ENCODE peak calls at places on chromosome 20, in seven cellular contexts. One of them, this sample, is unnamed.
A peak's percentile ranks its signal among the peaks of the same experiment; 100 is the strongest.

GRCh38 chr20:54763366-54763765 is 288.0 kb downstream of the DOK5 start:
- DNase-seq in neuronal stem cell: no peak
- DNase-seq in mesendoderm: no peak
- DNase-seq in mesenchymal stem cell: no peak
- DNase-seq in H9: no peak
- DNase-seq in trophoblast cell: no peak
- DNase-seq in H1: no peak
- DNase-seq in this sample: no peak

GRCh38 chr20:10970109-10970508 is 296.3 kb upstream of the JAG1 start:
- DNase-seq in neuronal stem cell: no peak
- DNase-seq in mesendoderm: no peak
- DNase-seq in mesenchymal stem cell: peak; percentile 32
- DNase-seq in H9: no peak
- DNase-seq in trophoblast cell: no peak
- DNase-seq in H1: no peak
- DNase-seq in this sample: peak; percentile 67

GRCh38 chr20:1920826-1921225 is 25.6 kb downstream of the SIRPA start:
- DNase-seq in neuronal stem cell: no peak
- DNase-seq in mesendoderm: no peak
- DNase-seq in mesenchymal stem cell: no peak
- DNase-seq in H9: no peak
- DNase-seq in trophoblast cell: no peak
- DNase-seq in H1: no peak
- DNase-seq in this sample: no peak

GRCh38 chr20:45987108-45987780 is 15.2 kb upstream of the ZNF335 start:
- DNase-seq in neuronal stem cell: peak; percentile 59
- DNase-seq in mesendoderm: peak; percentile 87
- DNase-seq in mesenchymal stem cell: peak; percentile 53
- DNase-seq in H9: peak; percentile 92
- DNase-seq in trophoblast cell: peak; percentile 73
- DNase-seq in H1: no peak
- DNase-seq in this sample: peak; percentile 45

GRCh38 chr20:20322912-20323311 is 45.0 kb upstream of the INSM1 start:
- DNase-seq in neuronal stem cell: no peak
- DNase-seq in mesendoderm: no peak
- DNase-seq in mesenchymal stem cell: no peak
- DNase-seq in H9: no peak
- DNase-seq in trophoblast cell: no peak
- DNase-seq in H1: no peak
- DNase-seq in this sample: no peak

GRCh38 chr20:54545959-54546358 is 70.6 kb downstream of the DOK5 start:
- DNase-seq in neuronal stem cell: no peak
- DNase-seq in mesendoderm: no peak
- DNase-seq in mesenchymal stem cell: no peak
- DNase-seq in H9: no peak
- DNase-seq in trophoblast cell: no peak
- DNase-seq in H1: no peak
- DNase-seq in this sample: peak; percentile 36

GRCh38 chr20:4797275-4797674 is 75.6 kb downstream of the PRND start:
- DNase-seq in neuronal stem cell: no peak
- DNase-seq in mesendoderm: no peak
- DNase-seq in mesenchymal stem cell: no peak
- DNase-seq in H9: no peak
- DNase-seq in trophoblast cell: no peak
- DNase-seq in H1: no peak
- DNase-seq in this sample: peak; percentile 54

GRCh38 chr20:36836591-36837329 is 39.2 kb upstream of the TLDC2 start:
- DNase-seq in neuronal stem cell: no peak
- DNase-seq in mesendoderm: peak; percentile 94
- DNase-seq in mesenchymal stem cell: peak; percentile 67
- DNase-seq in H9: peak; percentile 92
- DNase-seq in trophoblast cell: peak; percentile 96
- DNase-seq in H1: peak; percentile 65
- DNase-seq in this sample: peak; percentile 57

DNA sequence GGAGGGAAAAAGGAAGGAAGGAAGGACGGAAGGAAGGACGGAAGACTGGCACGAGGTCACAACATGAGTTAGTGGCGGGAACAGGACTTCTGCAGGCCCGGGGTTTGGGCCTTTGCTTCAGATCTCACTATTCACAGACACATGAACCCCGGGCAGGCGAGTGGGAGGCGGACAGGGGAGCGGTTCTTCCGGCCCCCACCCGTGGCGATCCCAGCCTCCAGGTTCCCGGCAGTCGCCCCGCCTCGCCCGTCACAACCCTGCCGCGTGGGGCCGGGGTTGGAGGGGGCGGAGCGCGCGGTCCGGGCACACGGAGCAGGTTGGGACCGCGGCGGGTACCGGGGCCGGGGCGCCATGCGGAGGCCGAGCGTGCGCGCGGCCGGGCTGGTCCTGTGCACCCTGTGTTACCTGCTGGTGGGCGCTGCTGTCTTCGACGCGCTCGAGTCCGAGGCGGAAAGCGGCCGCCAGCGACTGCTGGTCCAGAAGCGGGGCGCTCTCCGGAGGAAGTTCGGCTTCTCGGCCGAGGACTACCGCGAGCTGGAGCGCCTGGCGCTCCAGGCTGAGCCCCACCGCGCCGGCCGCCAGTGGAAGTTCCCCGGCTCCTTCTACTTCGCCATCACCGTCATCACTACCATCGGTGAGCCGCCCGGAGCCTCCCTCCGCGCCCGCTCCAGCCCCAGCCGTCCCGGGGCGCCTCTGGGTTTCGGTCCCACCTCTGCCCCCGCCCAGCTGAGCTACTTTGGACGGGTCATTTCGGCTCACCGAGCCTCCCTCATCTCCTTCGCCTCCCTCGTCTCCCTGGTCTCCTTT is at the start of gene KCNK15:
- DNase-seq in neuronal stem cell: no peak
- DNase-seq in mesendoderm: peak; percentile 41
- DNase-seq in mesenchymal stem cell: peak; percentile 32
- DNase-seq in H9: no peak
- DNase-seq in trophoblast cell: no peak
- DNase-seq in H1: no peak
- DNase-seq in this sample: peak; percentile 17
- H2BK120ac ChIP-seq in neuronal stem cell: no peak within 1 kb of the TSS
- H2BK120ac ChIP-seq in mesendoderm: no peak within 1 kb of the TSS
- H2BK120ac ChIP-seq in mesenchymal stem cell: no peak within 1 kb of the TSS
- H2BK120ac ChIP-seq in H9: no peak within 1 kb of the TSS
- H2BK120ac ChIP-seq in trophoblast cell: no peak within 1 kb of the TSS
- H2BK120ac ChIP-seq in H1: no peak within 1 kb of the TSS
- H2BK120ac ChIP-seq in this sample: no peak within 1 kb of the TSS

GRCh38 chr20:34871320-34871926 is 1.2 kb downstream of the GGT7 start:
- DNase-seq in neuronal stem cell: no peak
- DNase-seq in mesendoderm: no peak
- DNase-seq in mesenchymal stem cell: no peak
- DNase-seq in H9: no peak
- DNase-seq in trophoblast cell: no peak
- DNase-seq in H1: no peak
- DNase-seq in this sample: no peak
- H2BK120ac ChIP-seq in neuronal stem cell: no peak overlapping the region
- H2BK120ac ChIP-seq in mesendoderm: no peak overlapping the region
- H2BK120ac ChIP-seq in mesenchymal stem cell: no peak overlapping the region
- H2BK120ac ChIP-seq in H9: no peak overlapping the region
- H2BK120ac ChIP-seq in trophoblast cell: no peak overlapping the region
- H2BK120ac ChIP-seq in H1: no peak overlapping the region
- H2BK120ac ChIP-seq in this sample: no peak overlapping the region

DNA sequence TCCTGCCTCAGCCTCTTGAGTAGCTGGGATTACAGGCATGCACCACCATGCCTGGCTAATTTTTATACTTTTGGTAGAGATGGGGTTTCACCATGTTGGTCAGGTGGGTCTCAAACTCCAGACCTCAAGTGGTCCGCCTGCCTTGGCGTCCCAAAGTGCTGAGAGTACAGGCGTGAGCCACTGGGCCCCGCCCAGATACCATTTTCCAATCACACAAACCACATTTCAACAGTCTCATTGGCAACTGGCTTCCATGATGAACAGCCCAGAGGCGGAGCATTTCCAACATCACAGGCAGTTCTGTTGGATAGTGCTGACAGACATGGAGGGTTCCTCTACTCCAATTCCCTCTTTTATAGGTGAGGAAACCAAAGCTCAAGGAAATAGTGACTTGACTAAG is 43.9 kb upstream of the PLCB4 start:
- DNase-seq in neuronal stem cell: no peak
- DNase-seq in mesendoderm: no peak
- DNase-seq in mesenchymal stem cell: no peak
- DNase-seq in H9: no peak
- DNase-seq in trophoblast cell: no peak
- DNase-seq in H1: no peak
- DNase-seq in this sample: no peak
- H2BK120ac ChIP-seq in neuronal stem cell: no peak overlapping the region
- H2BK120ac ChIP-seq in mesendoderm: no peak overlapping the region
- H2BK120ac ChIP-seq in mesenchymal stem cell: no peak overlapping the region
- H2BK120ac ChIP-seq in H9: no peak overlapping the region
- H2BK120ac ChIP-seq in trophoblast cell: no peak overlapping the region
- H2BK120ac ChIP-seq in H1: no peak overlapping the region
- H2BK120ac ChIP-seq in this sample: peak overlapping the region; percentile 69

DNA sequence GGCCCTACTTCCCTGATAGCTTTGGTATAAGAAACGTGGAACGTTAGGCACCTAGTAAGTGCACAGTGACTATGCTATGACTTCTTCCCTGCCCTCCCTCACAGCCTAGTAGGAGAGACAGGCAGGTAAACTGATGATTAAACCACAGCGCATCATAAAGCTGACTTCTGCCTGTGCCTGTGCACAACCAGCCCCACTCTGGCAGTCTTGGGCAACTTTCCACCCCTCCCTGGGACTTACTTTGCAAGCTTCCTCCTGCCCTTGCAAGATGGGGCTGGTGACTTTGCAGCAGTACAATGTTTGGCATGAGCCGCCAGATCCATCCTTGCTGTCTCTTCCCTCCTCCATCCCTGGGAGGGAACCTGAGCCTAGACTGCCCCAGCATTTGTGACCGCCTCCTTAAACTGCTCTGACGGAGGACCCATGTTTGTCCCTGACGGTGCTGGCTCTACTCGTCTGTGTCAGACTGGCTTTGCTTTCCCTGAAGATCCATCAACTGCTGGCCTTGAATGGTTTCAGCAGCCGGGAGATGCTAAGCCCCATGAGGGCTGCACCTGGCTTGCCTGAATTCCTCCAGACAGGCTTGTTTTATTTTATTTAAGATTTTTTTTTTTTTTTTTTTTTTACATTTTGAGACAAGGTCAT is 36.1 kb downstream of the EFCAB8 start:
- DNase-seq in neuronal stem cell: no peak
- DNase-seq in mesendoderm: no peak
- DNase-seq in mesenchymal stem cell: no peak
- DNase-seq in H9: no peak
- DNase-seq in trophoblast cell: no peak
- DNase-seq in H1: no peak
- DNase-seq in this sample: no peak
- H2BK120ac ChIP-seq in neuronal stem cell: peak overlapping the region; percentile 24
- H2BK120ac ChIP-seq in mesendoderm: no peak overlapping the region
- H2BK120ac ChIP-seq in mesenchymal stem cell: no peak overlapping the region
- H2BK120ac ChIP-seq in H9: no peak overlapping the region
- H2BK120ac ChIP-seq in trophoblast cell: no peak overlapping the region
- H2BK120ac ChIP-seq in H1: no peak overlapping the region
- H2BK120ac ChIP-seq in this sample: no peak overlapping the region

GRCh38 chr20:11982289-11982957 is 64.7 kb downstream of the BTBD3 start:
- DNase-seq in neuronal stem cell: no peak
- DNase-seq in mesendoderm: no peak
- DNase-seq in mesenchymal stem cell: no peak
- DNase-seq in H9: no peak
- DNase-seq in trophoblast cell: no peak
- DNase-seq in H1: no peak
- DNase-seq in this sample: no peak
- H2BK120ac ChIP-seq in neuronal stem cell: no peak overlapping the region
- H2BK120ac ChIP-seq in mesendoderm: no peak overlapping the region
- H2BK120ac ChIP-seq in mesenchymal stem cell: no peak overlapping the region
- H2BK120ac ChIP-seq in H9: no peak overlapping the region
- H2BK120ac ChIP-seq in trophoblast cell: no peak overlapping the region
- H2BK120ac ChIP-seq in H1: no peak overlapping the region
- H2BK120ac ChIP-seq in this sample: no peak overlapping the region